ENCODE peak calls at places on chromosome 19, in four cellular contexts. One of them, this sample, is unnamed. For H3K36me3, the result is how much of the 10 kb centered on the place peaks cover.

GRCh38 chr19:3450796-3451411 is 29.4 kb downstream of the SMIM24 start:
- DNase-seq in pancreas: no peak
- DNase-seq in heart right ventricle: no peak
- DNase-seq in GM23338: no peak
- DNase-seq in this sample: peak

GRCh38 chr19:27759896-27760295 is 1453.1 kb downstream of the UQCRFS1 start:
- DNase-seq in pancreas: no peak
- DNase-seq in heart right ventricle: no peak
- DNase-seq in GM23338: no peak
- DNase-seq in this sample: no peak

GRCh38 chr19:10761443-10762242 is 43.8 kb downstream of the DNM2 start:
- DNase-seq in heart right ventricle: no peak
- DNase-seq in GM23338: peak
- DNase-seq in pancreas: no peak
- DNase-seq in this sample: no peak

GRCh38 chr19:1245884-1246816 is 2.2 kb upstream of the MIDN start:
- DNase-seq in GM23338: no peak
- DNase-seq in pancreas: no peak
- DNase-seq in heart right ventricle: peak
- DNase-seq in this sample: no peak

GRCh38 chr19:38898788-38899446 is 501 bp downstream of the SIRT2 start:
- DNase-seq in heart right ventricle: no peak
- DNase-seq in pancreas: no peak
- DNase-seq in GM23338: peak
- DNase-seq in this sample: no peak

GRCh38 chr19:3365447-3366103 is 808 bp upstream of the NFIC start:
- DNase-seq in heart right ventricle: peak
- DNase-seq in GM23338: no peak
- DNase-seq in pancreas: peak
- DNase-seq in this sample: no peak

GRCh38 chr19:4102339-4103072 is 21.4 kb downstream of the MAP2K2 start:
- DNase-seq in GM23338: no peak
- DNase-seq in heart right ventricle: no peak
- DNase-seq in pancreas: no peak
- DNase-seq in this sample: no peak

GRCh38 chr19:32702010-32702409 is 10.4 kb downstream of the NUDT19 start:
- DNase-seq in pancreas: no peak
- DNase-seq in heart right ventricle: no peak
- DNase-seq in GM23338: peak
- DNase-seq in this sample: no peak

GRCh38 chr19:41753159-41753558 is 2.2 kb upstream of the CEACAM6 start:
- DNase-seq in pancreas: peak
- DNase-seq in heart right ventricle: peak
- DNase-seq in GM23338: peak
- DNase-seq in this sample: no peak

GRCh38 chr19:14425696-14426138 is 6.6 kb upstream of the DDX39A start:
- DNase-seq in heart right ventricle: no peak
- DNase-seq in pancreas: no peak
- DNase-seq in GM23338: no peak
- DNase-seq in this sample: no peak

GRCh38 chr19:14375055-14375581 is 6.1 kb upstream of the ADGRE5 start:
- DNase-seq in GM23338: no peak
- DNase-seq in heart right ventricle: peak
- DNase-seq in pancreas: no peak
- DNase-seq in this sample: no peak

GRCh38 chr19:39846678-39847486 is 703 bp upstream of the FBL start:
- DNase-seq in GM23338: peak
- DNase-seq in pancreas: no peak
- DNase-seq in heart right ventricle: no peak
- DNase-seq in this sample: no peak

GRCh38 chr19:8458380-8458779 is 13.6 kb downstream of the HNRNPM start:
- DNase-seq in GM23338: no peak
- DNase-seq in pancreas: no peak
- DNase-seq in heart right ventricle: no peak
- DNase-seq in this sample: no peak

GRCh38 chr19:34120846-34121639 is 51.3 kb upstream of the LSM14A start:
- DNase-seq in heart right ventricle: no peak
- DNase-seq in pancreas: no peak
- DNase-seq in GM23338: peak
- DNase-seq in this sample: no peak

GRCh38 chr19:16293133-16294085 is 31.2 kb upstream of the KLF2 start:
- DNase-seq in pancreas: no peak
- DNase-seq in heart right ventricle: peak
- DNase-seq in GM23338: no peak
- DNase-seq in this sample: peak

GRCh38 chr19:55165952-55166529 is 372 bp downstream of the DNAAF3 start:
- DNase-seq in GM23338: peak
- DNase-seq in pancreas: peak
- DNase-seq in heart right ventricle: peak
- DNase-seq in this sample: no peak

GRCh38 chr19:38700933-38701454 is 43.3 kb downstream of the CAPN12 start:
- DNase-seq in pancreas: no peak
- DNase-seq in GM23338: no peak
- DNase-seq in heart right ventricle: no peak
- DNase-seq in this sample: no peak

GRCh38 chr19:18961767-18962423 is 20.9 kb upstream of the HOMER3 start:
- DNase-seq in heart right ventricle: no peak
- DNase-seq in GM23338: peak
- DNase-seq in pancreas: no peak
- DNase-seq in this sample: no peak

GRCh38 chr19:43461303-43461702 is 4.1 kb downstream of the LYPD3 start:
- DNase-seq in heart right ventricle: no peak
- DNase-seq in pancreas: no peak
- DNase-seq in GM23338: no peak
- DNase-seq in this sample: no peak
- H3K4me3 ChIP-seq in heart right ventricle: no peak
- H3K4me3 ChIP-seq in pancreas: no peak
- H3K4me3 ChIP-seq in GM23338: no peak
- H3K4me3 ChIP-seq in this sample: no peak

GRCh38 chr19:35983177-35983576 is 11.8 kb upstream of the SDHAF1 start:
- DNase-seq in GM23338: no peak
- DNase-seq in pancreas: no peak
- DNase-seq in heart right ventricle: no peak
- DNase-seq in this sample: no peak
- TF ChIP-seq CTCF in GM23338: no peak
- TF ChIP-seq CTCF in pancreas: no peak
- TF ChIP-seq CTCF in heart right ventricle: no peak
- TF ChIP-seq CTCF in this sample: no peak

GRCh38 chr19:35889370-35890112 is 10.8 kb downstream of the NFKBID start:
- DNase-seq in GM23338: no peak
- DNase-seq in heart right ventricle: no peak
- DNase-seq in pancreas: no peak
- DNase-seq in this sample: no peak
- H3K36me3 ChIP-seq in GM23338: under half
- H3K36me3 ChIP-seq in heart right ventricle: half or more
- H3K36me3 ChIP-seq in pancreas: under half
- H3K36me3 ChIP-seq in this sample: under half

GRCh38 chr19:49853852-49854849 is 3.2 kb downstream of the PTOV1 start:
- DNase-seq in GM23338: no peak
- DNase-seq in pancreas: peak
- DNase-seq in heart right ventricle: no peak
- DNase-seq in this sample: no peak

GRCh38 chr19:49851456-49852259 is 699 bp downstream of the PTOV1 start:
- DNase-seq in pancreas: peak
- DNase-seq in GM23338: peak
- DNase-seq in heart right ventricle: peak
- DNase-seq in this sample: no peak

GRCh38 chr19:49854861-49855263 is 3.9 kb downstream of the PTOV1 start:
- DNase-seq in heart right ventricle: no peak
- DNase-seq in pancreas: peak
- DNase-seq in GM23338: no peak
- DNase-seq in this sample: no peak

GRCh38 chr19:49850487-49851342 is at the start of gene PTOV1:
- DNase-seq in GM23338: peak
- DNase-seq in heart right ventricle: peak
- DNase-seq in pancreas: peak
- DNase-seq in this sample: peak

DNA sequence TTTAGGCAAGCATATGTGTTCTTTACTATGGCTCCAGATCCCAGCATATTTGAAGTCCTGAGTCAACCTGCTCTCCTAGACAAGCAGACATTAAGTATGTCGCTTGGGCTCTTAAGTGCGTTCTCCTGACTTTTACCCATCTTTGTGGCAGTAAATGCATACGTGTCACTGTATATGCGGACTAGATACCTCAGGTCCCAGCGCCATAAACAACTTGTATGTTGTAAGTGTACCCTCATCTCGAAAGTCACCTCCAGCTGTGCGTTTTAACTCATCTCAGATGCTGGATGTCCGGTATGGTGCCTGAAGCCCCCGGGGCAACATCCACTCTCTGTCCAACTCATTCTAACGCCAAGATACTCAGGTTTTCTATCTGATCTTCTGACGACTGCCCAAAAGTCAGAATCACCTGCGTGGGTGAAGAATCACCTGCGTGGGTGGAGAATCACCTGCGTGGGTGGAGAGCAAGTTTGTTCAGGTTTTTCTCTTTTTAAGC is 1.7 kb downstream of the PTOV1 start:
- DNase-seq in heart right ventricle: no peak
- DNase-seq in pancreas: no peak
- DNase-seq in GM23338: no peak
- DNase-seq in this sample: no peak
- H3K4me3 ChIP-seq in heart right ventricle: peak
- H3K4me3 ChIP-seq in pancreas: peak
- H3K4me3 ChIP-seq in GM23338: peak
- H3K4me3 ChIP-seq in this sample: peak

GRCh38 chr19:47004012-47004465 is 15.6 kb upstream of the NPAS1 start:
- DNase-seq in heart right ventricle: no peak
- DNase-seq in GM23338: no peak
- DNase-seq in pancreas: no peak
- DNase-seq in this sample: no peak

GRCh38 chr19:47001584-47001983 is 18.1 kb upstream of the NPAS1 start:
- DNase-seq in heart right ventricle: no peak
- DNase-seq in GM23338: no peak
- DNase-seq in pancreas: no peak
- DNase-seq in this sample: no peak

GRCh38 chr19:47003611-47003935 is 16.1 kb upstream of the NPAS1 start:
- DNase-seq in GM23338: no peak
- DNase-seq in pancreas: no peak
- DNase-seq in heart right ventricle: no peak
- DNase-seq in this sample: no peak

GRCh38 chr19:47002853-47003610 is 16.6 kb upstream of the NPAS1 start:
- DNase-seq in pancreas: no peak
- DNase-seq in GM23338: no peak
- DNase-seq in heart right ventricle: no peak
- DNase-seq in this sample: no peak

DNA sequence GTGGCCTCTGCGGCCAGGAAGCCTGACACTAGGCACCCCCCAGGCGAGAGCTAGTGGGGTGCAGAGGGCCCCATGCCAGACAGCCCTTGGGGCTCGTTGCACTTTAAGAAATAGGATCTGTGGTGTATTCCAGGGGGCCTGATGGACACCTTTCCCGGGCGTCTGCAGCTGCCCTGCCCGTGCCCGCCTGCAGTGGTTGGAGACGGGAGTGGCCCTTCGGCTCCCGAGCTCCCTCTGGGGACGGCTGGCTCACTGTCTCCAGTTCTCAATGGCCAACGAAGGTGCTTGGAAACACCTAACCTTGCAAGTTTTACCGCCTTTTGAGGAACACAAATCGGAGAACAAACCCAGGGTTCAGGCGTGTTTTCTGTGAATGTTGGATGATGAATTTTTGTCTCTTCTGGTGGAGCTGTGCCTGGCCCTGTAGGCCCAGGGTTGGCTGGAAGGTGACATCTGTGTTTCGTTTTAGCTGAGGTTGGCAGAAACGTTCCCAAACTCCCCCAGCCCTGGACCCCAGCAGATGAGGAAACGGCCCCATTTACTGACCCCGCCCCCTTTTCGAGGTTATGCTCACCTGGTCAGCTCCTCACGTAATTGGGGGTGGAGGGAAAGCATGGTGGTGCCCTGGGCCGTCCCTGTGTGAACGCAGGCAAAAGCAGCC is 17.4 kb upstream of the NPAS1 start:
- DNase-seq in heart right ventricle: no peak
- DNase-seq in GM23338: peak
- DNase-seq in pancreas: no peak
- DNase-seq in this sample: no peak
- TF ChIP-seq CTCF in heart right ventricle: peak
- TF ChIP-seq CTCF in GM23338: peak
- TF ChIP-seq CTCF in pancreas: no peak
- TF ChIP-seq CTCF in this sample: peak

This sample was measured in kidney epithelial cell.